ENCODE peak calls at places on chromosomes 6 and 20, in six cellular contexts. D is lung, J is upper lobe of left lung, Y is cardiac muscle cell, Q is fibroblast of lung, R is aorta. A is an unnamed sample.

GRCh38 chr20:25985597-25985996 is 288.9 kb upstream of the ZNF337 start:
- DNase-seq in R (no peak), D (no peak), Y (no peak), J (no peak), Q (peak; percentile 1), A (no peak)

GRCh38 chr6:77457720-77458349 is 5.5 kb downstream of the HTR1B start:
- DNase-seq in D (peak; percentile 67), Q (peak; percentile 95), Y (peak; percentile 97), J (peak; percentile 51), R (peak; percentile 87), A (peak; percentile 40)

GRCh38 chr20:13037727-13038126 is 29.0 kb downstream of the SPTLC3 start:
- DNase-seq in J (no peak), Y (no peak), R (no peak), Q (no peak), D (no peak), A (no peak)

GRCh38 chr6:44054635-44055559 is 72.4 kb downstream of the MRPL14 start:
- DNase-seq in Y (no peak), Q (peak; percentile 44), R (no peak), D (no peak), J (no peak), A (no peak)

GRCh38 chr20:48754269-48754668 is 73.5 kb downstream of the PREX1 start:
- DNase-seq in D (no peak), Y (no peak), R (peak; percentile 36), J (no peak), Q (no peak), A (no peak)

GRCh38 chr20:46343358-46344357 is 35.4 kb upstream of the CDH22 start:
- DNase-seq in Q (no peak), J (no peak), D (no peak), Y (no peak), R (no peak), A (no peak)

GRCh38 chr6:23656257-23656731 is 469.7 kb upstream of the NRSN1 start:
- DNase-seq in Y (no peak), J (no peak), Q (no peak), R (no peak), D (no peak), A (no peak)

GRCh38 chr6:150996968-150997367 is 131.5 kb downstream of the MTHFD1L start:
- DNase-seq in D (no peak), R (no peak), Y (no peak), Q (no peak), J (no peak), A (no peak)

GRCh38 chr20:1424336-1424735 is 31.5 kb upstream of the FKBP1A start:
- DNase-seq in R (no peak), Q (no peak), D (no peak), Y (no peak), J (no peak), A (no peak)

GRCh38 chr6:49906511-49906910 is 40.2 kb upstream of the CRISP1 start:
- DNase-seq in Q (peak; percentile 35), D (no peak), J (no peak), R (no peak), Y (no peak), A (no peak)

GRCh38 chr6:136846046-136846445 is 23.7 kb downstream of the PEX7 start:
- DNase-seq in R (no peak), Y (peak; percentile 82), J (peak; percentile 42), Q (peak; percentile 81), D (no peak), A (peak; percentile 27)

GRCh38 chr20:31670371-31671228 is 32.9 kb downstream of the COX4I2 start:
- DNase-seq in Q (peak; percentile 79), R (peak; percentile 86), Y (no peak), J (peak; percentile 78), D (peak; percentile 49), A (peak; percentile 84)

GRCh38 chr6:43907789-43908472 is 137.9 kb downstream of the VEGFA start:
- DNase-seq in Q (no peak), D (no peak), R (no peak), Y (no peak), J (no peak), A (no peak)

GRCh38 chr6:28354688-28355554 is 5.2 kb downstream of the ZKSCAN3 start:
- DNase-seq in Y (no peak), D (no peak), Q (no peak), J (peak; percentile 35), R (no peak), A (peak; percentile 27)
- H3K4me3 ChIP-seq in Y (no peak overlapping the region), D (no peak overlapping the region), Q (peak overlapping the region; percentile 86), J (peak overlapping the region; percentile 66), R (peak overlapping the region; percentile 48), A (no peak overlapping the region)

GRCh38 chr20:58553166-58553696 is 38.0 kb upstream of the APCDD1L start:
- DNase-seq in Q (no peak), R (no peak), Y (no peak), J (no peak), D (no peak), A (no peak)

GRCh38 chr20:58551631-58552030 is 36.4 kb upstream of the APCDD1L start:
- DNase-seq in J (no peak), R (no peak), Y (no peak), D (no peak), Q (no peak), A (no peak)

GRCh38 chr20:58553841-58554240 is 38.6 kb upstream of the APCDD1L start:
- DNase-seq in J (no peak), Y (peak; percentile 57), Q (peak; percentile 61), R (no peak), D (no peak), A (no peak)

GRCh38 chr20:58550661-58551060 is 35.5 kb upstream of the APCDD1L start:
- DNase-seq in Q (peak; percentile 94), D (no peak), R (no peak), Y (peak; percentile 56), J (no peak), A (no peak)

GRCh38 chr20:58552366-58552934 is 37.3 kb upstream of the APCDD1L start:
- DNase-seq in Y (no peak), R (no peak), D (no peak), Q (no peak), J (no peak), A (no peak)
- H3K4me1 ChIP-seq in Y (no peaks in the 10 kb centered on the region), R (no peaks in the 10 kb centered on the region), D (no peaks in the 10 kb centered on the region), Q (no peaks in the 10 kb centered on the region), J (peaks cover 5% of the 10 kb centered on the region), A (no peaks in the 10 kb centered on the region)

GRCh38 chr6:14728396-14729024 is 517.4 kb upstream of the JARID2 start:
- DNase-seq in Y (peak; percentile 82), R (no peak), Q (peak; percentile 94), D (peak; percentile 36), J (peak; percentile 79), A (no peak)
- H3K27ac ChIP-seq in Y (no peak overlapping the region), R (no peak overlapping the region), Q (peak overlapping the region; percentile 24), D (peak overlapping the region; percentile 3), J (peak overlapping the region; percentile 80), A (no peak overlapping the region)

GRCh38 chr20:347317-347639 is 367 bp downstream of the NRSN2 start:
- DNase-seq in R (no peak), Y (no peak), Q (no peak), D (no peak), J (no peak), A (no peak)
- H3K4me3 ChIP-seq in R (peak overlapping the region; percentile 65), Y (peak overlapping the region; percentile 79), Q (peak overlapping the region; percentile 63), D (peak overlapping the region; percentile 66), J (peak overlapping the region; percentile 82), A (peak overlapping the region; percentile 63)

GRCh38 chr20:50471231-50471630 is 39.0 kb upstream of the PTPN1 start:
- DNase-seq in R (no peak), J (no peak), Q (no peak), D (no peak), Y (no peak), A (no peak)
- H3K4me1 ChIP-seq in R (no peaks in the 10 kb centered on the region), J (peaks cover 25% of the 10 kb centered on the region), Q (peaks cover 5% of the 10 kb centered on the region), D (peaks cover 8% of the 10 kb centered on the region), Y (no peaks in the 10 kb centered on the region), A (no peaks in the 10 kb centered on the region)

GRCh38 chr6:88141641-88142298 is 24.4 kb downstream of the CNR1 start:
- DNase-seq in R (no peak), Y (no peak), Q (no peak), D (no peak), J (no peak), A (no peak)
- H3K27ac ChIP-seq in R (no peak overlapping the region), Y (no peak overlapping the region), Q (no peak overlapping the region), D (peak overlapping the region; percentile 60), J (peak overlapping the region; percentile 33), A (no peak overlapping the region)

DNA sequence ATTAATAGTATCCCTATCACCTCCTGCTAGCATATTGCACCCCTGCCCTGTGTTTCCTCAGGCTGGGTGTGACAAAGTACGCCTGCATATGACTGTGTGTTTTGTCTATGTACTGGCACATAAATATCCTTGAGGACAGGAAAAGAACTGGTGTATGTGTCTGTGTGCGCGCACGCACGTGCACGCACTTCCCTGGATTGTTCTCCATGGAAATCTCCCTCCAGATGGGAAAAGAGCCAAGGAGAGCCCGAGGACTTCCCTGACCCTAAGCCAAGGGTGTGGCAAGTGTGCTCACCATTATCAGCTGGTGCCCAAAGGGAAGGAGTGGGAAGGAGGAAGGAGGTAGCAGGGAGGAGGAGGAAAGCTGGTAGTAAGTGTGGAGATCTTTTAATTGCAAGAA is 117.6 kb downstream of the HIVEP2 start:
- DNase-seq in J (peak; percentile 65), Y (no peak), Q (no peak), D (peak; percentile 33), R (no peak), A (no peak)
- H3K4me3 ChIP-seq in J (no peak overlapping the region), Y (no peak overlapping the region), Q (no peak overlapping the region), D (no peak overlapping the region), R (no peak overlapping the region), A (no peak overlapping the region)